ENCODE peak calls at places on chromosomes 1 and 21, in nine cellular contexts. T, L, C, W, I, M, D, H and B are unnamed samples.
A peak's percentile ranks its signal among the peaks of the same experiment; 100 is the strongest.

GRCh38 chr1:116972676-116973035 is 28.9 kb upstream of the CD101 start:
- DNase-seq in T (no peak), L (no peak), C (no peak), W (no peak), I (no peak), M (no peak), D (no peak), H (no peak), B (no peak)

GRCh38 chr1:192224846-192225245 is 66.6 kb downstream of the RGS18 start:
- DNase-seq in T (no peak), L (no peak), C (no peak), W (no peak), I (no peak), M (no peak), D (no peak), H (no peak), B (no peak)

GRCh38 chr1:208203127-208203847 is 40.9 kb downstream of the PLXNA2 start:
- DNase-seq in T (peak; percentile 89), L (peak; percentile 91), C (peak; percentile 83), W (peak; percentile 46), I (no peak), M (no peak), D (peak; percentile 33), H (peak; percentile 86), B (peak; percentile 78)

GRCh38 chr1:179296831-179297377 is 3.3 kb downstream of the SOAT1 start:
- DNase-seq in T (no peak), L (no peak), C (no peak), W (no peak), I (no peak), M (no peak), D (no peak), H (no peak), B (no peak)

GRCh38 chr1:183106746-183107145 is 79.3 kb upstream of the LAMC2 start:
- DNase-seq in T (no peak), L (no peak), C (no peak), W (peak; percentile 84), I (no peak), M (no peak), D (no peak), H (no peak), B (peak; percentile 18)

GRCh38 chr1:228059536-228060457 is 22.7 kb upstream of the ARF1 start:
- DNase-seq in T (no peak), L (peak; percentile 88), C (no peak), W (no peak), I (peak; percentile 94), M (no peak), D (no peak), H (peak; percentile 76), B (no peak)

GRCh38 chr1:161930064-161930463 is 93.6 kb downstream of the OLFML2B start:
- DNase-seq in T (no peak), L (no peak), C (peak; percentile 64), W (peak; percentile 50), I (no peak), M (no peak), D (no peak), H (no peak), B (peak; percentile 48)

GRCh38 chr1:30743584-30744059 is 14.0 kb downstream of the LAPTM5 start:
- DNase-seq in T (peak; percentile 21), L (no peak), C (no peak), W (no peak), I (no peak), M (peak; percentile 96), D (no peak), H (no peak), B (no peak)

GRCh38 chr1:39106949-39107740 is 81.0 kb downstream of the NDUFS5 start:
- DNase-seq in T (no peak), L (no peak), C (no peak), W (no peak), I (no peak), M (no peak), D (no peak), H (no peak), B (peak; percentile 52)

GRCh38 chr21:29164330-29164942 is 34.0 kb downstream of the MAP3K7CL start:
- DNase-seq in T (peak; percentile 91), L (peak; percentile 78), C (peak; percentile 81), W (peak; percentile 91), I (no peak), M (peak; percentile 45), D (no peak), H (no peak), B (peak; percentile 96)

GRCh38 chr1:244614113-244614836 is 38.7 kb upstream of the DESI2 start:
- DNase-seq in T (no peak), L (no peak), C (peak; percentile 26), W (no peak), I (no peak), M (no peak), D (no peak), H (no peak), B (no peak)

GRCh38 chr1:101739826-101740330 is 256.8 kb downstream of the OLFM3 start:
- DNase-seq in T (no peak), L (no peak), C (no peak), W (no peak), I (no peak), M (no peak), D (no peak), H (no peak), B (no peak)

GRCh38 chr1:46448109-46448911 is 41.3 kb upstream of the DMBX1 start:
- DNase-seq in T (no peak), L (no peak), C (no peak), W (no peak), I (peak; percentile 50), M (no peak), D (no peak), H (peak; percentile 78), B (no peak)

GRCh38 chr21:21373969-21374368 is 375.8 kb downstream of the NCAM2 start:
- DNase-seq in T (no peak), L (no peak), C (peak; percentile 5), W (no peak), I (no peak), M (no peak), D (no peak), H (no peak), B (peak; percentile 33)

GRCh38 chr1:201881617-201882016 is 7.1 kb upstream of the SHISA4 start:
- DNase-seq in T (no peak), L (no peak), C (no peak), W (no peak), I (no peak), M (no peak), D (no peak), H (no peak), B (no peak)

GRCh38 chr1:227896710-227897655 is 50.7 kb downstream of the WNT9A start:
- DNase-seq in T (no peak), L (no peak), C (no peak), W (no peak), I (no peak), M (no peak), D (no peak), H (peak; percentile 59), B (no peak)

GRCh38 chr1:44786841-44787426 is 1.0 kb downstream of the BEST4 start:
- DNase-seq in T (no peak), L (no peak), C (no peak), W (no peak), I (no peak), M (no peak), D (no peak), H (peak; percentile 67), B (no peak)

GRCh38 chr1:201637282-201638076 is 98.6 kb downstream of the NAV1 start:
- DNase-seq in T (no peak), L (no peak), C (peak; percentile 91), W (peak; percentile 68), I (peak; percentile 25), M (no peak), D (no peak), H (no peak), B (peak; percentile 67)

GRCh38 chr1:51978099-51978498 is 12.4 kb downstream of the RAB3B start:
- DNase-seq in T (no peak), L (no peak), C (no peak), W (no peak), I (no peak), M (no peak), D (no peak), H (no peak), B (no peak)

GRCh38 chr1:160346953-160347352 is 3.8 kb downstream of the NCSTN start:
- DNase-seq in T (no peak), L (no peak), C (no peak), W (no peak), I (no peak), M (no peak), D (no peak), H (no peak), B (no peak)